ENCODE peak calls at places on chromosomes 12 and 14, in eight cellular contexts. M is NCI-H510A treated with DMSO at 0.1 percent for 48 hours, D is HT1080, F is osteocyte, Y is hypothalamus, I is DND-41, A is kidney glomerular epithelial cell, T is GM23338. P is an unnamed sample.

GRCh38 chr12:46904406-46905240 is 78.8 kb upstream of the SLC38A4 start:
- DNase-seq in I (no peak), M (no peak), T (no peak), Y (no peak), D (no peak), A (no peak), F (no peak), P (no peak)

GRCh38 chr12:11171953-11172675 is 1.1 kb downstream of the SMIM10L1 start:
- DNase-seq in D (no peak), Y (no peak), M (peak; percentile 66), T (peak; percentile 43), I (no peak), A (peak; percentile 38), F (no peak), P (no peak)

GRCh38 chr14:100323942-100324307 is 786 bp downstream of the SLC25A47 start:
- DNase-seq in M (peak; percentile 39), Y (no peak), T (no peak), F (no peak), A (no peak), D (no peak), I (no peak), P (no peak)

GRCh38 chr14:31166271-31166561 is 41.4 kb downstream of the HECTD1 start:
- DNase-seq in A (no peak), D (no peak), Y (no peak), T (no peak), I (no peak), F (no peak), M (no peak), P (no peak)

GRCh38 chr12:12333407-12333831 is 16.6 kb downstream of the MANSC1 start:
- DNase-seq in Y (no peak), M (peak; percentile 76), I (peak; percentile 30), A (peak; percentile 90), F (no peak), D (no peak), T (no peak), P (no peak)

GRCh38 chr12:62409068-62409467 is 57.6 kb upstream of the MON2 start:
- DNase-seq in I (no peak), D (no peak), T (no peak), M (no peak), F (no peak), Y (no peak), A (no peak), P (no peak)

GRCh38 chr12:51082561-51083139 is 746 bp downstream of the CSRNP2 start:
- DNase-seq in Y (peak; percentile 12), D (peak; percentile 56), I (peak; percentile 51), T (peak; percentile 78), A (peak; percentile 34), M (peak; percentile 26), F (no peak), P (peak; percentile 23)

GRCh38 chr14:76920572-76921175 is 94.5 kb downstream of the LRRC74A start:
- DNase-seq in Y (no peak), T (peak; percentile 75), D (no peak), A (no peak), F (no peak), I (peak; percentile 46), M (no peak), P (no peak)

GRCh38 chr14:79057333-79057732 is 887.2 kb downstream of the NRXN3 start:
- DNase-seq in Y (no peak), A (no peak), I (no peak), M (no peak), F (no peak), D (peak; percentile 6), T (no peak), P (no peak)

GRCh38 chr12:41531147-41531829 is 343.2 kb downstream of the PDZRN4 start:
- DNase-seq in I (no peak), T (no peak), F (no peak), A (no peak), Y (peak; percentile 21), D (no peak), M (no peak), P (no peak)

GRCh38 chr12:60693019-60693626 is 1097.3 kb downstream of the SLC16A7 start:
- DNase-seq in M (no peak), T (no peak), D (no peak), Y (no peak), I (no peak), A (no peak), F (no peak), P (no peak)

GRCh38 chr14:99915305-99916090 is 122.3 kb downstream of the EML1 start:
- DNase-seq in A (no peak), D (no peak), Y (no peak), I (no peak), M (no peak), T (no peak), F (peak; percentile 70), P (no peak)

P was measured in KBM-7.